ENCODE peak calls at places on chromosomes 1 and 21, in six cellular contexts. O is activated CD4-positive, alpha-beta memory T cell treated with anti-CD3 and anti-CD28 coated beads, Interleukin-2, amount 10 ng/mL, durations not matched to agents 7 days and 5 days; X is neuronal stem cell; F is Calu3; Y is HCEC 1CT; B is T-helper 1 cell. K is an unnamed sample.

GRCh38 chr1:21318714-21319159 is 28.5 kb upstream of the ECE1 start:
- DNase-seq in O (no peak), X (no peak), B (no peak), F (no peak), Y (no peak), K (no peak)

GRCh38 chr1:30908446-30908885 is at the start of gene SDC3:
- DNase-seq in X (no peak), F (peak), B (no peak), O (no peak), Y (peak), K (no peak)

GRCh38 chr1:101148987-101149386 is 87.8 kb upstream of the S1PR1 start:
- DNase-seq in Y (no peak), F (no peak), O (no peak), B (no peak), X (no peak), K (no peak)

GRCh38 chr1:56146449-56146848 is 432.9 kb downstream of the PLPP3 start:
- DNase-seq in X (no peak), O (no peak), Y (no peak), B (no peak), F (no peak), K (no peak)

GRCh38 chr1:182565537-182565936 is 23.5 kb downstream of the RNASEL start:
- DNase-seq in F (no peak), Y (no peak), X (no peak), O (no peak), B (no peak), K (no peak)

GRCh38 chr21:44658511-44658910 is 779 bp downstream of the KRTAP12-3 start:
- DNase-seq in F (no peak), O (no peak), X (no peak), Y (no peak), B (no peak), K (no peak)

GRCh38 chr1:18419123-18419844 is 61.4 kb upstream of the KLHDC7A start:
- DNase-seq in F (no peak), B (no peak), Y (no peak), X (no peak), O (no peak), K (no peak)

GRCh38 chr1:168893359-168893791 is 164.4 kb upstream of the DPT start:
- DNase-seq in O (no peak), B (no peak), Y (peak), F (no peak), X (no peak), K (no peak)

GRCh38 chr1:201164645-201165044 is 10.4 kb upstream of the TMEM9 start:
- DNase-seq in O (no peak), Y (no peak), F (no peak), X (no peak), B (no peak), K (no peak)

GRCh38 chr1:229042482-229042881 is 228.4 kb upstream of the RAB4A start:
- DNase-seq in F (no peak), X (no peak), B (no peak), Y (no peak), O (no peak), K (no peak)

GRCh38 chr1:115343200-115343737 is 5.2 kb upstream of the NGF start:
- DNase-seq in X (no peak), O (no peak), B (no peak), F (no peak), Y (no peak), K (no peak)

GRCh38 chr1:45584351-45585109 is 689 bp downstream of the NASP start:
- DNase-seq in F (peak), O (peak), X (peak), B (peak), Y (peak), K (peak)

GRCh38 chr1:40987439-40988276 is 8.2 kb downstream of the CTPS1 start:
- DNase-seq in X (no peak), B (no peak), F (no peak), Y (no peak), O (no peak), K (no peak)

GRCh38 chr1:151012684-151013471 is 4.6 kb downstream of the PRUNE1 start:
- DNase-seq in Y (no peak), O (no peak), F (no peak), X (no peak), B (no peak), K (no peak)

GRCh38 chr1:87642581-87643129 is 314.0 kb downstream of the LMO4 start:
- DNase-seq in X (peak), O (no peak), Y (no peak), B (no peak), F (no peak), K (peak)

GRCh38 chr1:245458761-245459174 is 304.0 kb downstream of the KIF26B start:
- DNase-seq in F (no peak), O (no peak), Y (no peak), B (no peak), X (no peak), K (peak)

GRCh38 chr1:241972703-241973375 is 15.3 kb downstream of the BECN2 start:
- DNase-seq in B (no peak), O (no peak), Y (peak), F (no peak), X (peak), K (no peak)

GRCh38 chr1:215523128-215523861 is 43.8 kb upstream of the KCTD3 start:
- DNase-seq in O (no peak), F (no peak), B (no peak), Y (peak), X (no peak), K (peak)

GRCh38 chr1:28115267-28115666 is 26.9 kb upstream of the EYA3 start:
- DNase-seq in F (peak), Y (no peak), B (no peak), O (peak), X (no peak), K (peak)

GRCh38 chr1:29470788-29471119 is 234.4 kb downstream of the PTPRU start:
- DNase-seq in X (no peak), O (no peak), B (no peak), Y (no peak), F (no peak), K (no peak)

GRCh38 chr1:98991127-98992003 is 13.3 kb downstream of the PLPPR5 start:
- DNase-seq in X (no peak), B (no peak), F (peak), O (no peak), Y (peak), K (peak)

GRCh38 chr1:2098301-2098698 is 48.1 kb downstream of the PRKCZ start:
- DNase-seq in O (no peak), B (no peak), Y (no peak), X (no peak), F (no peak), K (no peak)

GRCh38 chr1:22107126-22107525 is 35.8 kb downstream of the WNT4 start:
- DNase-seq in Y (no peak), O (no peak), F (no peak), B (no peak), X (no peak), K (no peak)

GRCh38 chr1:46263146-46263545 is 15.6 kb downstream of the RAD54L start:
- DNase-seq in B (no peak), F (no peak), Y (no peak), O (no peak), X (no peak), K (no peak)

GRCh38 chr1:33442141-33442540 is 11.2 kb upstream of the PHC2 start:
- DNase-seq in F (no peak), O (no peak), Y (peak), X (no peak), B (no peak), K (no peak)